ENCODE peak calls at places on chromosomes 13 and 19, in five cellular contexts. B is IMR-90, C is PC-3, U is fibroblast of lung, J is adipocyte. L is an unnamed sample. For H3K4me1, the result is how much of the 10 kb centered on the place peaks cover.

GRCh38 chr19:47726467-47726866 is 13.2 kb downstream of the EHD2 start:
- DNase-seq in B (peak), U (peak), C (no peak), J (peak), L (peak)

GRCh38 chr19:46629546-46630025 is 4.7 kb upstream of the PTGIR start:
- DNase-seq in J (no peak), U (no peak), C (no peak), B (no peak), L (no peak)

GRCh38 chr19:13842294-13843103 is 34.4 kb upstream of the NANOS3 start:
- DNase-seq in B (peak), J (peak), C (peak), U (peak), L (no peak)

GRCh38 chr13:48184260-48184659 is 48.7 kb upstream of the ITM2B start:
- DNase-seq in J (no peak), B (no peak), U (no peak), C (no peak), L (no peak)

GRCh38 chr13:25844559-25845434 is 207.0 kb downstream of the SHISA2 start:
- DNase-seq in J (peak), U (peak), B (no peak), C (no peak), L (peak)

GRCh38 chr19:34256835-34257558 is 2.6 kb downstream of the GARRE1 start:
- DNase-seq in B (no peak), U (no peak), J (peak), C (no peak), L (no peak)

GRCh38 chr19:46478356-46478986 is 7.1 kb upstream of the PNMA8A start:
- DNase-seq in U (peak), C (no peak), B (peak), J (peak), L (peak)

GRCh38 chr19:12647047-12647446 is 19.5 kb downstream of the MAN2B1 start:
- DNase-seq in C (no peak), U (no peak), J (no peak), B (no peak), L (no peak)

GRCh38 chr13:41311607-41312500 is 787 bp downstream of the NAA16 start:
- DNase-seq in C (peak), J (peak), B (peak), U (peak), L (peak)

GRCh38 chr13:112521073-112521685 is 66.8 kb downstream of the TUBGCP3 start:
- DNase-seq in U (peak), J (no peak), C (no peak), B (peak), L (no peak)

DNA sequence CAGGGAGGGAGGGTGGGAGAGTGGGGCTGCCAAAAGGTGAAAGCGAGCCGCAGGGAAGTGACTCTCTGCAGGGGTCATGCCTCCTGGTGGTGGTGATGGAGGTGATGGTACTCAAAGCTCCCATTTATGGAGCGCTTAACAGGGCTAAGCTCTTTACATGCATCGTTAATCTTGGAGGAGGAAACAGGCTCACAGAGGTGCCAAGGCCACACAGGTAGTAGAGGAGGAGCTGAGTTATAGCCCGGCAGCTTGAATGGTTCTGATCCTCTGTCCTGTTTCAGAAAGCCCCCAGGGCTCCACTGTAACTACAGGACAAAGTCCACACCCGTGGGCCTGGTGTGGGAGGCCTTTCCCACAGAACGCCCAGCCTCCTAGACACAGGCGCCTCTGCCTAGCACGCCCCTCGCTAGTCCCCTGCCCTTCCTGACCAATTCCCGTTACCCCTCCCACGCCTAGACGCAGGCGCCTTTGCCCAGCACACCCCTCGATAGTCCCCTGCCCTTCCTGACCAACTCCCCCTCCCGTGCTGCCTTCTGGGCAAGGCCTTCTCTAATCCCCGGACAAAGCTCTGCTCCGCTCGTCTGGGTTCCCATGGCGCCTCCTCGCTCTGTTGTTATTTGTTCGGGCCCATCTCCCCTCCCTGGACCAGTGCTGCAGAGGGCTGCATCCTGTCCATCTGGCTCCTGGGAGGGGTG is 10.8 kb downstream of the PPP1R37 start:
- DNase-seq in B (no peak), C (no peak), J (no peak), U (no peak), L (no peak)
- H3K4me1 ChIP-seq in B (under half), C (under half), J (under half), U (under half), L (under half)

DNA sequence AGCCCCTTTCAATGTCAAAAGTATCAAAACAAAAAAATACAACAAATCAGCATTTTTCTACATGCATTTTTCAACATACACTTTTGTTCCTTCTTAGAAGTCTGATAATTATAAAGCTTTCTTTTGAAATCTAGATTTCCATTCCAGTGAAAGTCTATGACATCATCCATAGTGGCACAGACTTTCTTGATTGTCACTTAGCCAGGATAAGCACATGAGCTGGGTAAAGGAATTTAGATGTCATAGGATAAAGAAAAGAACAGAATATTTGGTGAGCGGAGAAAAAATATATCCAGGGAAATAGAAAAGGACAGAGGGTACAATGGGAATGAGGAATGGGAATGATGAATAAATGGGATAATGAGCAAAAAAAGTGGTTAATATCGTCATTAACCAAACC is 15.1 kb upstream of the TRPC4 start:
- DNase-seq in C (no peak), B (no peak), U (no peak), J (peak), L (no peak)
- H3K9ac ChIP-seq in C (no peak), B (no peak), U (no peak), J (no peak), L (no peak)

DNA sequence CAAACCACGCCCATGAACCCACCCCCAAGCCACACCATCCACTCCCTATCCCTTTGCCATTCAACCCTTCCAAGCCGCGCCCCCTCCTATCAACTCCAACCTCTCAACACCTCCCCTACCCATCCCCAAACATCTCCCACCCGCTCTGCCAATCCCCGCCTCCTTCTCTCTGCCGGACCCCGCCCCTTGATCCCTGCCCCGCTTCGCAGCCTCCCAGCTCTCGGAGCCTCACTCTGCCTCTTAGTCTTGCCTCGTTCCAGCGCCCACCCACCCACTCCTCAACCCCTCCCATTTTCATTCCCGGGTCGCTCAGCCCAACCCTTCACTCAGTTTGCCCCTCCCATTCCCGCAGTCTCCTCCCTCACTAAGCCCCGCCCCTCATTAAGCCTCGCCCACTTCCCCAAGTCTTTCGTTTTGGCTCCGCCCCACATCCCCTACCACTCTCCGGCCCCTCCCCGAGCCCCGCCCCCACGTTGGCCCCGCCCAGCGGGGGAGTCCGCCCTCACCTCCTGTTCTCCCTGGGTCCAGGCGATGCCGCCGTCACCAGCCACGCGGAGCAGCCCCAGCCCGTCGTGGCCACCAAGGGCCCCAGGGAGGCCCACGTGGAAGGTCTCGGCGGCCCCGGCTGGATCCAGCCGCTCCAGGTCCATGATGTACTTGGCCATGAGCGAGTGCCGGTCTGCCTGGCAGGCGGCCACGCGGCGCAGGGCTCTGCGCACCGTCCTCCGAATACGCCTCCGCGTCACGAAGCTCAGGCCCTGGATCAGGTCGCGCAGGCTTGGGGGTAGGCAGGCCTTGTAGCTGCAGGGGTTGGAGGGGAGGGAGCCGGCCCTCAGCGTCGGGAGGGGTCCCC is 5.7 kb downstream of the JAK3 start:
- DNase-seq in U (peak), J (peak), C (peak), B (peak), L (peak)
- H3K4me3 ChIP-seq in U (peak), J (peak), C (peak), B (peak), L (peak)

DNA sequence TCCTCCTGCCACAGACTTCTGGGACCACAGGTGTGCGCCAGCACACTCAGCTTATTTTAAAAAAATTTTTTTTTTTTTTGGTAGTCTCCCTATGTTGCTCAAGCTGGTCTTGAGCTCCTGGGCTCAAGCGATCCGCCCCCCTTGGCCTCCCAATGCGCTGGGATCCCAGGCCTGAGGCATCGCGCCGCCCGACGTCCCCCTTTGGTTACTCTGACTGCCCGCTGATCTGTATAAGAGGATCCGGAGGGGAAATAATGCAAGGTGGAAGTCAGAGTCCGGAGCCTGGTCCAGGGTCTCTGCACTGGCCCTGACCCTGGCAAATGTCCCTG is 486 bp upstream of the ZNF805 start:
- DNase-seq in U (no peak), B (no peak), J (no peak), C (no peak), L (no peak)
- H3K4me1 ChIP-seq in U (under half), B (under half), J (under half), C (under half), L (under half)

GRCh38 chr13:110210604-110210985 is 96.4 kb downstream of the COL4A1 start:
- DNase-seq in J (no peak), U (no peak), B (no peak), C (no peak), L (no peak)

GRCh38 chr13:110211046-110211445 is 95.9 kb downstream of the COL4A1 start:
- DNase-seq in B (no peak), J (no peak), U (no peak), C (no peak), L (no peak)

GRCh38 chr13:110212529-110212928 is 94.4 kb downstream of the COL4A1 start:
- DNase-seq in J (no peak), C (no peak), U (no peak), B (no peak), L (no peak)

GRCh38 chr13:110209950-110210603 is 96.9 kb downstream of the COL4A1 start:
- DNase-seq in J (no peak), B (no peak), C (peak), U (no peak), L (no peak)

GRCh38 chr13:110211735-110212134 is 95.2 kb downstream of the COL4A1 start:
- DNase-seq in U (no peak), J (no peak), B (no peak), C (no peak), L (no peak)
- H3K9ac ChIP-seq in U (no peak), J (no peak), B (no peak), C (no peak), L (no peak)

GRCh38 chr19:58406818-58407657 is 1.4 kb upstream of the ZNF584 start:
- DNase-seq in U (no peak), B (no peak), C (no peak), J (peak), L (no peak)
- H3K4me3 ChIP-seq in U (peak), B (peak), C (peak), J (peak), L (peak)

DNA sequence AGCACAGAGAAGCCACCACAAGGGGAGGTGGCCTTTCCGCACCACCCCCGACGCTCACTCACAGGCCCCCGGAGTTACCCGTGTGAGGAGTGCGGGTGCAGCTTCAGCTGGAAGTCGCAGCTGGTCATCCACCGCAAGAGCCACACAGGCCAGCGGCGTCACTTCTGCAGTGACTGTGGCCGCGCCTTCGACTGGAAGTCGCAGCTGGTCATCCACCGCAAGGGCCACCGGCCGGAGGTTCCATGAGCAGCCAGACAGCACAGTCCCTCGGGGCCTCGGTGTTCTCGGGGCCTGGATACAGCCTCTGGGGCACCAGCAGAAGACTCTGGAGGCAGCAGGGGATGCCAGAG is 4.3 kb downstream of the ZNF446 start:
- DNase-seq in J (no peak), U (no peak), C (no peak), B (no peak), L (no peak)
- H3K4me1 ChIP-seq in J (under half), U (under half), C (under half), B (under half), L (under half)

GRCh38 chr19:28727835-28728159 is 485.2 kb downstream of the UQCRFS1 start:
- DNase-seq in J (no peak), B (no peak), C (no peak), U (no peak), L (no peak)
- H3K9ac ChIP-seq in J (no peak), B (no peak), C (no peak), U (no peak), L (no peak)

GRCh38 chr13:74574964-74575728 is 440.9 kb upstream of the KLF12 start:
- DNase-seq in C (no peak), B (no peak), J (no peak), U (no peak), L (no peak)

GRCh38 chr13:74576504-74576903 is 442.3 kb upstream of the KLF12 start:
- DNase-seq in J (no peak), B (no peak), U (no peak), C (no peak), L (no peak)

GRCh38 chr13:74571811-74572210 is 437.6 kb upstream of the KLF12 start:
- DNase-seq in B (no peak), U (no peak), J (no peak), C (no peak), L (no peak)

GRCh38 chr13:74573654-74574053 is 439.4 kb upstream of the KLF12 start:
- DNase-seq in J (no peak), B (no peak), C (no peak), U (no peak), L (no peak)

DNA sequence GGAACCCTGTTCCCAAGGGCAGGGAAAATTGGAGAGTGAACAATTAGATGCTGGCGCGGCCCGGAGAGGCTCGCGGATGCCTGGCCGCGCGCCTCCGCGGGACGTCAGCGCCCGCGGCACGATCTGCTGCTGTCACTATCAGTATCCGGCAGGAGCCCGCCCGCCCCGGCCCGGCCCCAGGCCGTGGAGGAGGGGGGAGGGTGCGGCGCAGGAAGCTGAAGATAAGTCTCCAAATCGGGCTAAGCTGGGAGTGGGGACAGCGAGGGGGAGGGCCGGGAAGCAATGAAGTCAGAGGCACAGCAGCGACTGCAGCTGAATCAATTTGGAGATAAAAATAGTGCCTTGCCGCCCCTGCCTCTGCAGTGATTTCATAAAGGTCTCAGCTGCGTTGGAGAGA is 441.5 kb upstream of the KLF12 start:
- DNase-seq in U (peak), B (peak), J (peak), C (peak), L (peak)
- H3K4me3 ChIP-seq in U (peak), B (peak), J (peak), C (peak), L (peak)